ENCODE peak calls at places on chromosomes 16 and 17, in four cellular contexts. H is nephron progenitor cell, N is sigmoid colon, O is mucosa of descending colon. P is an unnamed sample.

GRCh38 chr16:7313170-7313569 is 19.5 kb upstream of the RBFOX1 start:
- DNase-seq in N (no peak), H (peak; percentile 36), O (no peak), P (no peak)

GRCh38 chr17:19703776-19704371 is 12.5 kb downstream of the SLC47A2 start:
- DNase-seq in H (no peak), O (no peak), N (no peak), P (no peak)

GRCh38 chr17:43900183-43900857 is 7.0 kb downstream of the MPP2 start:
- DNase-seq in H (peak; percentile 96), N (peak; percentile 92), O (peak; percentile 89), P (peak; percentile 81)

GRCh38 chr17:794876-795275 is 12.7 kb downstream of the MRM3 start:
- DNase-seq in N (peak; percentile 94), H (peak; percentile 79), O (peak; percentile 84), P (peak; percentile 58)

GRCh38 chr17:28900986-28901726 is 1.7 kb downstream of the DHRS13 start:
- DNase-seq in H (no peak), O (no peak), N (no peak), P (no peak)

GRCh38 chr17:49926886-49927285 is 42.1 kb upstream of the DLX4 start:
- DNase-seq in O (no peak), H (no peak), N (no peak), P (peak; percentile 42)

GRCh38 chr16:84553873-84554399 is 49.5 kb upstream of the MEAK7 start:
- DNase-seq in H (no peak), O (peak; percentile 26), N (no peak), P (no peak)

GRCh38 chr16:70635356-70636016 is 10.9 kb upstream of the IL34 start:
- DNase-seq in O (no peak), N (no peak), H (peak; percentile 45), P (no peak)

GRCh38 chr16:8872967-8873865 is 4.4 kb upstream of the CARHSP1 start:
- DNase-seq in H (no peak), O (no peak), N (no peak), P (no peak)
- TF ChIP-seq CTCF in H (no peak), O (no peak), N (no peak), P (peak; percentile 16)

DNA sequence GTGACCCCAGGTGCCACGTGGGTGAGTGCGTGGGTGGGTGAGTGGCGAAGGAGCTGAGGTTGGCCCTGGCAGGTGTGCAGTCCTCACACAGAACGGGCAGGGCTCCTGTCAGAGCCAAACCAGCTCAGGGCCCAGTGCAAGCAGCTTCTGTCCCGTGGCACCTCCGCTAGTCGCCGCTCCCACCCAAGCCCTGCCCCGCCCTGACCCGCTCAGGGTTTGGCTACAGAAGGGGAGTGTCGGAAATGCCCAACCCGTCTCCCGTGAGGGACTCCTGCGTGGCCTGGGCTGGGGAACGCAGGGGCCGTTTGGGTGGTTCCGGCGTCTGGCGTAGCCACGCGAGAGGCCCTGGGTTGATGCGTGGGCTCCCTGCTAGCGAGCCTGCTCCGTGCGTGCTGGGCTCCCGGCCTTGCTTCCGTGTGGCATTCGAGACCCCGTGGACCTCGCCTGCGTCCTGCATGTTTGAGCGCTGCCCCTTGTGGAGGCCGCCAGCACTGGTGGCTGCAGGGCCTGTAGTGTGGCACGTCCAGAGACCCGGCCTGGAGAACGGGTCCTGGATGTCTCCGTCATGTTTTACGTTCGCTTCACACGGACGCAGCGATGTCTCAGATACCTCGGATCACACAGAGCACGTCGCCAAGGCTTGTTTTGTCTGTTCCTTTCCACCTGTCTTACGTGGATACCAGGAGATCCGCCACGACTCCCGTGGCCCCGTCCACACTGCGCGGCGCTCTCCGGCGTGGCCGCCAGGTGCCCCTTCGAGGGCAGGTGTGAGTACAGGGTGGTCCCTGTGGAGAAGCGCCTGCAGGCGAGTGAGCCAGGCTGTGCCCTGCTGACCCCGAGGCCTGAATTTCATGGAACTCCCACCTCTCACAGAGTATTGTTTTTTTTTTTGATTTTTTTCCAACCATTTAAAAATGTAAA is 10.2 kb downstream of the CAPN15 start:
- DNase-seq in N (no peak), H (no peak), O (no peak), P (no peak)
- TF ChIP-seq CTCF in N (no peak), H (no peak), O (no peak), P (no peak)

DNA sequence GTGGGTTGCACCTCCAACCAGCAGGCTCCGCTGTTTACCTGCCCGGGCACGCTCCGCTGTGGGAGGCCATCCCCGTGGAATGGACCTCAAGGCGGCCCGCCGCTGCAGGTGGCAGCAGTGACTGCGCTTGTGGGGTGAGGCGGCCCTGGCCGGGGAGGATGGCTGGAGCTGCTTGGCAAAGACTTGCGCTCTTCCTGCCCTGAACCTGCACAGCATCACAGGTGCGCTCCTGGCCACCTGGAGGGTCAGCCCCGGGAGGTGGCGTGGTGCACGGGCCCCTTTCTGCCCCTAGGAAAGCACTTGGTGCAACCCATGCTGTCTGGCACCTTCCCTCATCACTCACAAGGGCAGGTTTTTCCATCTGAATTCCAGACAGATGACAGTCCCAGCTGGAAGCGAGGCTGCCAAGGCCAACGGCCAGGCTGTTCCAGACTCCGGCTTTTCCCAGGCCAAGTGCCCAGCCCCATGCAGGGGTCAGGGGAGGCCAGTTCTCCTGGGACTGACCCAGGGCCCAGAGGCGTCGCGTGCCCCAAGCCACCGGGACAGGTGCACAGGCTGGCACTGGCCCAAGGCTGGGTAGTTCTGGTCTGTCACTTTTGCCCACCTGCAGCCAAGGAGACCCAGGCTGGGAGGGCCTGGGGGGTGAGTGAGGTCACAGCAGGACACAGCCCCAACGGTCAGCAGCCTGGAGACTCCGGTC is 13.3 kb downstream of the UTS2R start:
- DNase-seq in H (no peak), N (no peak), O (peak; percentile 54), P (peak; percentile 73)
- TF ChIP-seq CTCF in H (no peak), N (no peak), O (no peak), P (peak; percentile 28)

GRCh38 chr17:37220609-37220953 is 155.2 kb upstream of the C17orf78 start:
- DNase-seq in O (no peak), N (no peak), H (peak; percentile 34), P (peak; percentile 8)

GRCh38 chr17:37218849-37219248 is 156.9 kb upstream of the C17orf78 start:
- DNase-seq in H (no peak), O (no peak), N (no peak), P (no peak)

GRCh38 chr17:37219876-37220608 is 155.7 kb upstream of the C17orf78 start:
- DNase-seq in H (no peak), O (no peak), N (no peak), P (no peak)

GRCh38 chr17:37225458-37225857 is 150.3 kb upstream of the C17orf78 start:
- DNase-seq in O (no peak), N (no peak), H (no peak), P (no peak)

GRCh38 chr17:37221865-37222264 is 153.9 kb upstream of the C17orf78 start:
- DNase-seq in O (no peak), H (no peak), N (no peak), P (no peak)
- TF ChIP-seq CTCF in O (no peak), H (no peak), N (no peak), P (no peak)

DNA sequence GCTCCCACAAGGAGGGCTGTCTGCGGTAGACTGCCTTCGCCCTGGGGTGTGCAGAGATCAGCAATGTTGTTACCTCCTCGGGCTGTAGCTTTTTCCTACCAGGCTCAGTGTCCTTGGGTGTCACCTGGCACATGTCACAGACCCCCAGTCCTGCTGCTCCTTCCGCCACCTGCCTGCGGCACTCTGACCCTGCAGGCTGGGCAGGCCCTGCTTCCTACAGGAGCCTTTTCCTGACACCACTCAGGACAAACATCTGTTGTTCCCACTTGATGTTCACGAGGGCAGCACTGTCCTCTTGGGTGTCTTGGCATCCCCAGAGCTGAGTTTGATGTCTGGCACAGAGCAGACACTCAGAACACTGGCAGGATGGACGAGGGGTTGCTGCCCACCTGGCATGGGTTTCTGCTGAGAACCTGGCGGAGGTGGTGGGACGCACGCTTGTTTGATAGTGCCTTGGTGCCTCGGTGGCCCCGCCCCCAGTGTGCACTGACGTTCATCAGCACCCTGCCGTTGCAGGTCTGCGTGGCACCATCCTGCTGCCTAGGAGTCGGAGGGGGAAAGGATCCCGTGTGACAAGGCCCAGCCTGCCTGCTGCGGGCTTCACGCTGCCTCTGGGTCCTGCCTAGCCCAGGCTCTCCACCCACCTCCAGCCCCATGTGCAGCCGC is 26.7 kb upstream of the NUDT16L1 start:
- DNase-seq in N (no peak), H (no peak), O (no peak), P (no peak)
- TF ChIP-seq CTCF in N (no peak), H (no peak), O (no peak), P (no peak)

GRCh38 chr17:73643846-73644144 is 450 bp downstream of the SDK2 start:
- DNase-seq in N (no peak), H (peak; percentile 56), O (no peak), P (no peak)

GRCh38 chr17:73642659-73643011 is 1.6 kb downstream of the SDK2 start:
- DNase-seq in O (no peak), N (no peak), H (no peak), P (no peak)

GRCh38 chr17:73644145-73645049 is at the start of gene SDK2:
- DNase-seq in N (no peak), O (peak; percentile 37), H (peak; percentile 61), P (no peak)

GRCh38 chr17:73641779-73642580 is 2.3 kb downstream of the SDK2 start:
- DNase-seq in N (no peak), O (no peak), H (no peak), P (no peak)

DNA sequence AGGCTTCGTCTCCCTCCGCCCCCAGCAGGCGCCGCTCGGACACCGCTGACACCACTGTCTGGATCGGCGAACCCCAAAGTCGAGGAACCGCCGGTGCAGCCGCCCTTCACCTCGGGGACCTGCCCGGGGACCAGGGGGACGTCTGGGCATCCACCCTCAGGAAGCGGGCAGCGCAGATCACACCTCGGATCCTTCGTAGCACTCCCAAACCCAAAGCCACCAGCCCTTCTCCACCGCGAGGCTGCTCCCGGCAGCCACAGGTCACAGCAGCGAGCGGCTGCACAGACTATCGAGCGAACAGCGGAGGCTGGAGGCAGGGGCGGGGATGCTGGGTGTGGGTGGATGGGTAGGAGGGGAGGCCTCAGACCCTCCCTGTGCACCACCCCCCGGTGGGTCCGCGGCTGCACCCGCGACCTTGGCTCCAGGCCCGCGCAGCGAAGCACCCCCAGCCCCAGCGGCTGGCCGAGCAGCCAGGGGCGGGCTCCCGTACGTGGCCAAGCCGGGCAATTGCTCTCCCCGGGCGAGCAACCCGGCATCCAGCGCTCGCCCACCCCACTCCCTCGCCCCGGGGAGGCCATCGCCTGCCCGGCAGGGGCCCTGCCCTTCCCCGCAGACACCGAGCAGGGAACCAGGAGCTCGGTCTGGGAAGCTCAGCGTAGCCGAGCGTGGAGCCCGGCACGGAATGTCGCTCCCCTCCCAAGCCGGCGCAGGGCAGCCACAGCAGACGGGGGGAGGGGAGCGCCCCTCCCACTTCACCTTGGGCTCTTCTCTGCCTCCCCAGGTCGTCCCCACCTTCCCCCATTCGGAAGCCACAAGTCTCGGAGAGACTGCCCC is 1.0 kb downstream of the SDK2 start:
- DNase-seq in O (peak; percentile 69), H (peak; percentile 66), N (no peak), P (no peak)
- TF ChIP-seq CTCF in O (no peak), H (no peak), N (no peak), P (peak; percentile 15)

DNA sequence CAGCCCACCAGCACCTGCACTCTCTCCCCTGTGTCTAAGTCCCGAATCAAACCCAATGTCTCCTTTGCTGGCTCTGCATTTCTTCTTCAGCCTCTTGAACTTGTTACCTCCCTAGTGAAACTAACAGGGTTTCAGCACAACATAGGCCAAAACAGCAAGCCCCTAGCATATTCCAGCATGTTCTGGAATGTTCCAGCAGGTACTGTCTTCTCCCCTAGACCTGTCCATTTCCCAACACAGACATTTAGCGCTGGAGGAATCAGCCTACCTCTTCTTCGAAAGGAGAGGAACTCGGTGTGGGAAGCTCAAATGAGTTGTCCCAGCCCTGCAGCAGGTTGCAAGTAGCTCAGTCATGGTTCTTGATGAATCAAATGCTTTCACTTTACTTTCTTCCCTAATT is 47.1 kb downstream of the LITAF start:
- DNase-seq in N (no peak), O (no peak), H (no peak), P (peak; percentile 10)
- TF ChIP-seq CTCF in N (no peak), O (no peak), H (no peak), P (no peak)